ENCODE peak calls at places on chromosomes 5 and 9, in four cellular contexts. G is GM23338, Z is foreskin fibroblast, N is progenitor cell of endocrine pancreas. R is an unnamed sample.

GRCh38 chr9:34557421-34558321 is 31.9 kb downstream of the CNTFR start:
- DNase-seq in G (no peak), Z (no peak), N (no peak), R (no peak)

GRCh38 chr5:110969502-110969901 is 102.0 kb upstream of the TSLP start:
- DNase-seq in G (no peak), Z (no peak), N (no peak), R (no peak)

GRCh38 chr5:98599016-98599415 is 174.4 kb upstream of the RGMB start:
- DNase-seq in G (no peak), Z (peak), N (no peak), R (no peak)

GRCh38 chr5:2752059-2752874 is 790 bp upstream of the IRX2 start:
- DNase-seq in G (peak), Z (peak), N (no peak), R (no peak)

GRCh38 chr5:20601678-20602100 is 613.7 kb upstream of the CDH18 start:
- DNase-seq in G (peak), Z (no peak), N (no peak), R (no peak)

GRCh38 chr9:17839744-17840143 is 260.9 kb downstream of the SH3GL2 start:
- DNase-seq in G (no peak), Z (no peak), N (no peak), R (no peak)

GRCh38 chr5:146048994-146049703 is 56.2 kb downstream of the PLAC8L1 start:
- DNase-seq in G (peak), Z (peak), N (peak), R (peak)

GRCh38 chr5:160209917-160210316 is 19.4 kb upstream of the FABP6 start:
- DNase-seq in G (no peak), Z (no peak), N (no peak), R (no peak)

GRCh38 chr5:169716287-169716686 is 79.2 kb downstream of the DOCK2 start:
- DNase-seq in G (no peak), Z (peak), N (no peak), R (no peak)

GRCh38 chr9:91949293-91949945 is 609 bp downstream of the ROR2 start:
- DNase-seq in G (peak), Z (peak), N (peak), R (no peak)

GRCh38 chr5:132481243-132482211 is 9.0 kb downstream of the IRF1 start:
- DNase-seq in G (no peak), Z (no peak), N (no peak), R (no peak)

GRCh38 chr5:140821375-140822280 is at the start of gene PCDHA5:
- DNase-seq in G (peak), Z (peak), N (no peak), R (no peak)

GRCh38 chr5:112127856-112128255 is 291.2 kb downstream of the EPB41L4A start:
- DNase-seq in G (no peak), Z (no peak), N (no peak), R (no peak)

GRCh38 chr5:125112196-125112595 is 365.8 kb upstream of the ZNF608 start:
- DNase-seq in G (no peak), Z (peak), N (no peak), R (no peak)

GRCh38 chr9:131943397-131943796 is 136.3 kb downstream of the MED27 start:
- DNase-seq in G (peak), Z (no peak), N (no peak), R (no peak)

DNA sequence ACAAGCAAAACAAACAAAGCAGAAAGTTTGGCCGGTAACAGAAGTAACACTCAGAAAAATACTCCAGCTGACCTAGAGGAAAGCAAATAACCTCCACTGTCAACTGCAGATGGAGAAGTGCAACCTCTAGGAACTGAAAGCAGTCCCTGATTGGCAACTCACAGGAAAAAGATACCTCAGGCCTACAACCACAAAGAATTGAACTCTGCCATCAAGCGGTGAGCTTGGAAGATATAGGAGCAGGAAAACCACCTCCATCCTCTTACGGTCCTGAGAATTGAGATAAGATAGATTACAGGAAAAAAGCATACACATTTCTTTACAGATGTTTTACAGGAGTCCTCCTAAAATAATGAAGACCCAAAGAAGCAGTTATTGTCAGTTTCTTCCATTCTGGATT is 184.5 kb downstream of the PDZD2 start:
- DNase-seq in G (peak), Z (no peak), N (no peak), R (peak)
- TF ChIP-seq CTCF in G (peak), Z (no peak), N (no peak), R (no peak)

GRCh38 chr9:124205686-124206352 is 51.9 kb upstream of the NEK6 start:
- DNase-seq in G (no peak), Z (no peak), N (no peak), R (no peak)

GRCh38 chr9:124198948-124199347 is 58.8 kb upstream of the NEK6 start:
- DNase-seq in G (no peak), Z (no peak), N (no peak), R (no peak)

GRCh38 chr9:124203818-124204217 is 53.9 kb upstream of the NEK6 start:
- DNase-seq in G (no peak), Z (no peak), N (no peak), R (no peak)

GRCh38 chr9:124199474-124199873 is 58.3 kb upstream of the NEK6 start:
- DNase-seq in G (no peak), Z (no peak), N (no peak), R (no peak)

DNA sequence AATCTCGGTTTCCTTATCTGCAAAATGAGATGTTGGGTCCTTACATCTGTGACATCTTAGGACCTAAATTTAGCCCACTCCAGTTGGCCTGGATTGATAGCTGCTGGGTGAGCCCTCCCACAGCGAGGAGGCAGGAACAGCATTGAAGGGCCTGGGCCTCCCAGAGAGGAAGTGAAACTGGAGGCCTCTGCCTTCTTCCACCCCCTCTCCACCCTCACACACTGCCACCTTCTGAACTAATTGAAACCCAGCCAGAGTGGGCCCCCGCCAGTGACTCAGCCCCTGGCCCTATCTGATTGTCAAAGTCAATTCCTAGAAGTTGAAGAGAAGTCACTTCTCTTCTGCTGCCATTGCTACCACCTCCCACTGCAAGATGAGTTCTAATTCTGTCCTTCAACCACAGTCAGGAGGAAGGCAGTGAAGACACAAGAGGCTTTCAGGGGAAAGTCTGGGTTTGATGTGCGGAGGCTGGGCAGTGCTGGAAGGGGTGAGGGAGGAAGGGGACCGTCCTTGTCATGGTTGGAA is 55.2 kb upstream of the NEK6 start:
- DNase-seq in G (no peak), Z (peak), N (no peak), R (no peak)
- TF ChIP-seq CTCF in G (no peak), Z (no peak), N (no peak), R (no peak)

DNA sequence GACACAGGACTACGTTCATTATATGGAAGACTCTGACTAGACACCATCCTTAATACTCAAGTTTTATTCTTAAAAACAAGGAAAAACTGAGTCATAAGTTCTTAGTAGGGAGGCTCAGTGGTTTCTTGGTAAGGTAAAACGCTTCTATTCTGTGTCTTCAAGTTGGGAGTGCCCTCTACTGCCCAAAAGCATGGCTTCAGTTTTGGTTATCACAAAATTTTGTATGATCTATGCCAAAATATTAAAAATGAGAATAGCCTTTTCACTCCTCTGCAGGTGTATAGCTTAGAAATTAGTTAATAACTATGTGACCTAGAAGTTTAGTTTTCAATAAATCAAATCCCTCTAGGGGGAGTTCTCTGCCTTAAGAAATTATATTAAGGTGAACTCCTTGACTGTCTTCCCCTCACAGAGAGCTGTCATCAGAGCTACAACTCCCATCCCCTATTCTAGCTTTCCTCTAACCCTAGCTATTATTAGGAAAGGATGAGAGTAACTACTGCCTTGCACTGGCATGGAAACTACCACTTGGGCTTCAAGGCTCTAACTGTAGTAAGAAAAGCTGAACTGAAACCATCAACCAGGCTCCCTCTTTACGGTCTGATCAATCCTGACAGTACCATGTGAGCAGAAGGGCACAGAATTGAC is 189.7 kb downstream of the GNAQ start:
- DNase-seq in G (no peak), Z (no peak), N (no peak), R (no peak)
- TF ChIP-seq CTCF in G (peak), Z (peak), N (no peak), R (no peak)

GRCh38 chr5:66174338-66174737 is 30.2 kb downstream of the SREK1 start:
- DNase-seq in G (peak), Z (peak), N (no peak), R (no peak)
- TF ChIP-seq CTCF in G (peak), Z (peak), N (peak), R (no peak)

DNA sequence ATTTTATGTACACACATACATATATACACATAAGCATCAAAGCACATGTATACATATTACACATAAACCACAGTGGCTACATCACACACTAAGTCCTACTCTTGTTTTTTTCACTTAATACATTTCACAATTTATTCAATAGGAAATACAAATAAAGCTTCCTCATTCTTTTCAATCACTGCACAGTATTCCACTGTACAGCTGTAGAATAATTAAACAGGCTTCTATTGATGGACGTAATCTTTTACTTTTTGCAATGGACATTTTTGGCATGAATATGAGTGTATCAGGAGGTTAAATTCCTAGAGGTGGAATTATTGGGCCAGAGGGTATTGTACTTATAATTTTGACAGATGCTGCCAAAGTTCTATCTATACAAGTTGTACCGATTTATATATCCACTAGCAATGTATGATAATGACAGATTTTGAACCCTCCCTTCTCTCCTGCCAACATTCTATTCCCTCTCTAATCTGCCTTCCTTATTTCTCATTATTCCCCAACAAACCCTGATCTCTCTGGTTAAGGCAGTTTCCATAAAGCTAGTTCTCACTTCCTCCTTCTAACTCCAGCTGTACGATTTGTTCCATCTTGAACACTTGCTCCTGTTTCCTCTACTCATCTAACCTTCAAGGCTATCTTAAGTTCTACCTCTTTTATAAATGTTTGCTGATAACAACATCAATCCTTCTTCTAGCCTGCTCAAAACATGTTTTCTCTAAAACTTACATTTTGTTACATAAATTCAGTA is 35.2 kb downstream of the MRPS27 start:
- DNase-seq in G (no peak), Z (no peak), N (no peak), R (no peak)
- TF ChIP-seq CTCF in G (no peak), Z (no peak), N (no peak), R (no peak)

DNA sequence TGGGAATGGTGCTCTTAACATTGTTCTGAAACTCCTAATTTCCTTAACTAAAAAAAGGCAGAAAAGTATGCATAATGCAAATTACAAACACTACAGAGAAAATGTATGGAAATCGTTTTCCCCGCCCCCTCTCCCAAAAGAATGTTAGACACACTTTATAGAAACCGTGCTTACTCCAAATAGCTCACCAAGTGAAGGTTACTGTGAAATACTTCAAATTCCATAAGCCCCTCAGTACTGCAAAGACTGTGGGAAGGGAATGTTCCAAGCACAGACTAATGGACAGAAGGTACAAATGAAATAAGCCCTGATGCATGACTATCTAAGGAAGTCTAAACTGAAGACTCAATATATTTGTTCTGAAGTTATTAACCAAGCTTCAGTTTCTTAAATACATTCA is 12.5 kb downstream of the MAPKAP1 start:
- DNase-seq in G (peak), Z (no peak), N (no peak), R (no peak)
- TF ChIP-seq CTCF in G (no peak), Z (no peak), N (no peak), R (no peak)

DNA sequence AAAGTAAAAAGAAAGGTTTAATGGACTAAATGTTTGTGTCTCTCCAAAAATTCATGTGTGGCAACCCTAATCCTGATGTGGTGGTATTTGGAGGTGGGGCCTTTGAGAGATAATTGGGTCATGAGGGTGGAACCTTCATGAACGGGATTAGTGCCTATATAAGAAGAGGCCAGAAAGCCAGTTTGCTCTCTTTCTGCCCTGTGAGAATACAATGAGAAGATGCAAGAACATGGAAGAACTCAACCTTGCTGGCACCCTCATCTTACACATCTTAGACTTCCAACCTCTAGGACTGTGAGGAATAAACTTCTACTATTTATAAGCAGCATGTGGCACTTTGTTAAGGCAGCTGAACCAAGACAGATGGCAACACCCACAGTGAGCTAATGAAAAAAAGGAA is 159.5 kb downstream of the PLK2 start:
- DNase-seq in G (no peak), Z (no peak), N (no peak), R (no peak)
- TF ChIP-seq CTCF in G (no peak), Z (no peak), N (no peak), R (no peak)

DNA sequence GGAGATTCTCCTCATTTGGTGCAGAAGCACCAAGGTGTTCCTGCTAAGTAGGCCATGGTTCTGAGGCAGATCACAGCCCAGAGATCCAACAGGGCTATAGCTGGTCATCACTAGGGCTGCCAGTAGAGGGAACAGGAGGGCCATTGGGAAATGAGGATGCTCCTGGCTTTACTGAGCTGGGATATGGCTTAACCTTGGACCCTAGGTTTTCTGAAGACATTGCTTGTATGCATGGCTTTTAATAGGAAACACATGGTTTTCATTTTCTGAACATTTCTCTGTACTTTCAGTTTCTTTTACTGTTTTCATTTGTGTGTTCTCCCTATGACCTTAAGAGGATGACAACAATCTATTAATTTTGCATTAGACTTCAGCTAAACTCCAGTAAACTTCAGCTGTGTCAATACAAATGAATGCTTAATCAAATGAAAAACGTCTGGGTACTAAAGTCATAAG is at the start of gene IFNW1:
- DNase-seq in G (peak), Z (peak), N (no peak), R (peak)
- TF ChIP-seq CTCF in G (peak), Z (peak), N (no peak), R (no peak)

GRCh38 chr9:116317503-116317902 is 163.9 kb downstream of the PAPPA start:
- DNase-seq in G (no peak), Z (no peak), N (no peak), R (no peak)

GRCh38 chr9:116316231-116316630 is 162.6 kb downstream of the PAPPA start:
- DNase-seq in G (no peak), Z (no peak), N (no peak), R (no peak)

GRCh38 chr9:116312221-116312620 is 158.6 kb downstream of the PAPPA start:
- DNase-seq in G (no peak), Z (peak), N (no peak), R (no peak)

GRCh38 chr9:116310212-116310611 is 156.6 kb downstream of the PAPPA start:
- DNase-seq in G (no peak), Z (no peak), N (no peak), R (no peak)

GRCh38 chr9:116313638-116314037 is 160.0 kb downstream of the PAPPA start:
- DNase-seq in G (no peak), Z (peak), N (no peak), R (no peak)
- TF ChIP-seq CTCF in G (peak), Z (no peak), N (no peak), R (no peak)

GRCh38 chr5:107696071-107696470 is 25.3 kb upstream of the EFNA5 start:
- DNase-seq in G (peak), Z (no peak), N (no peak), R (no peak)
- TF ChIP-seq CTCF in G (no peak), Z (no peak), N (no peak), R (no peak)